ENCODE peak calls at places on chromosomes 6 and 20, in five cellular contexts. M is OCI-LY7, I is A549, S is mammary epithelial cell, C is HepG2. U is an unnamed sample.

GRCh38 chr20:50366270-50367103 is 143.7 kb upstream of the PTPN1 start:
- DNase-seq in I (no peak), M (no peak), S (peak), C (peak), U (peak)

GRCh38 chr20:49245921-49246740 is 26.9 kb downstream of the DDX27 start:
- DNase-seq in S (peak), M (peak), I (peak), C (peak), U (peak)

GRCh38 chr6:156864557-156864956 is 87.4 kb downstream of the ARID1B start:
- DNase-seq in S (peak), C (no peak), M (no peak), I (no peak), U (no peak)

GRCh38 chr20:35007891-35008290 is 52.2 kb downstream of the MYH7B start:
- DNase-seq in M (no peak), C (no peak), I (no peak), S (no peak), U (no peak)

GRCh38 chr6:50994026-50994720 is 175.5 kb downstream of the TFAP2B start:
- DNase-seq in M (no peak), S (no peak), C (no peak), I (no peak), U (no peak)

GRCh38 chr6:45483021-45483420 is 105.3 kb upstream of the SUPT3H start:
- DNase-seq in S (no peak), M (no peak), I (no peak), C (no peak), U (peak)

GRCh38 chr20:16491277-16491912 is 81.9 kb downstream of the KIF16B start:
- DNase-seq in C (no peak), S (no peak), I (no peak), M (no peak), U (no peak)

GRCh38 chr6:119077643-119078448 is 618 bp downstream of the FAM184A start:
- DNase-seq in M (no peak), S (peak), C (peak), I (no peak), U (peak)

GRCh38 chr6:107578642-107579332 is 88.9 kb downstream of the SOBP start:
- DNase-seq in I (no peak), M (no peak), S (no peak), C (no peak), U (no peak)

GRCh38 chr6:73169633-73170032 is 55.7 kb downstream of the KHDC1L start:
- DNase-seq in C (no peak), I (no peak), S (peak), M (no peak), U (no peak)

GRCh38 chr6:88952065-88952704 is 11.2 kb downstream of the RNGTT start:
- DNase-seq in C (peak), I (no peak), M (no peak), S (peak), U (no peak)

GRCh38 chr6:47781732-47782131 is at the start of gene OPN5:
- DNase-seq in C (no peak), M (no peak), S (no peak), I (no peak), U (no peak)

DNA sequence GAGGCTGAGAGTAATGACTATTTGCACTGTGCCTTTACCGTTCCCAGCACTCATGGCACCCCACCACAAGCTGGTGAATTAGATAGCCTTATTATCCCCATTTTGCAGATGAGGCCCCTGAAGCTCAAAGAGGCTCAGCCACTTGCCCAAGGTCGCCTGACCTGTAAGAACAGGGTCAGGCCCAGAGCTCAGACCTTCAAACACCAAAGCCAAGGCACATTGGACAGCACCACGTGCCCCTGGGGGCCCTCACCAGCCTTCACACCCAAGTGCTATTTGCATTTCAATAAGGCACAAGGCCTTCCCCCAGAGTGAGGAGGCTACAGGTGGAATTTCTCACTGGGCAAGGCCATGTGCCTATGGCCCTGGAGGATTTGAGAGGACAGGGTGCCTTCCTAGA is 14.2 kb upstream of the C6orf132 start:
- DNase-seq in M (no peak), I (no peak), S (no peak), C (no peak), U (no peak)
- H3K27ac ChIP-seq in M (no peak), I (no peak), S (no peak), C (no peak), U (no peak)

GRCh38 chr6:161444966-161445799 is 171.3 kb upstream of the AGPAT4 start:
- DNase-seq in I (no peak), M (no peak), C (no peak), S (no peak), U (no peak)

GRCh38 chr6:161442381-161442858 is 168.6 kb upstream of the AGPAT4 start:
- DNase-seq in S (no peak), C (no peak), M (no peak), I (no peak), U (no peak)

GRCh38 chr6:161446296-161446925 is 172.6 kb upstream of the AGPAT4 start:
- DNase-seq in C (no peak), S (no peak), M (no peak), I (no peak), U (no peak)

GRCh38 chr6:161443868-161444267 is 170.0 kb upstream of the AGPAT4 start:
- DNase-seq in M (no peak), S (no peak), I (no peak), C (no peak), U (no peak)

DNA sequence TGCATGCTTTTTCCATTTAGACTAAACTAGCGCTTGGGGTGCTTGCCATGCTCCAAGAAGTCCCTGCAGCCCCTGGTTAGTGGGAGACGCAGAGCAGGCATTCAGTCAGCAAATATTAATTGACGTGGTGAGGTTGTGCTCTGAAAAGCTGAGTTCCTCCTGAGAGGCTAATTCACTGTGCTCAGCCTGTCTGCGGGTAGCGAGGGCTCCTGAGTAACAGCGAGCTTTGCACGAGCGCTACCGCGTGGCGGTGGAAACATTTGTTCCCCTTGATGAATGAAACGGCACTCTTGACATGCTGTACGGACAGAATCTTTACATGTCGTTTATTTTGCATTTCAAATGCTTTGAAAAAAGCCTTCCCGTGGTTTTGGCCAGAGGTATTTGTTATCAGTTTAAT is 170.6 kb upstream of the AGPAT4 start:
- DNase-seq in I (no peak), S (no peak), C (no peak), M (no peak), U (no peak)
- TF ChIP-seq CTCF in I (no peak), S (no peak), C (no peak), M (no peak), U (peak)

DNA sequence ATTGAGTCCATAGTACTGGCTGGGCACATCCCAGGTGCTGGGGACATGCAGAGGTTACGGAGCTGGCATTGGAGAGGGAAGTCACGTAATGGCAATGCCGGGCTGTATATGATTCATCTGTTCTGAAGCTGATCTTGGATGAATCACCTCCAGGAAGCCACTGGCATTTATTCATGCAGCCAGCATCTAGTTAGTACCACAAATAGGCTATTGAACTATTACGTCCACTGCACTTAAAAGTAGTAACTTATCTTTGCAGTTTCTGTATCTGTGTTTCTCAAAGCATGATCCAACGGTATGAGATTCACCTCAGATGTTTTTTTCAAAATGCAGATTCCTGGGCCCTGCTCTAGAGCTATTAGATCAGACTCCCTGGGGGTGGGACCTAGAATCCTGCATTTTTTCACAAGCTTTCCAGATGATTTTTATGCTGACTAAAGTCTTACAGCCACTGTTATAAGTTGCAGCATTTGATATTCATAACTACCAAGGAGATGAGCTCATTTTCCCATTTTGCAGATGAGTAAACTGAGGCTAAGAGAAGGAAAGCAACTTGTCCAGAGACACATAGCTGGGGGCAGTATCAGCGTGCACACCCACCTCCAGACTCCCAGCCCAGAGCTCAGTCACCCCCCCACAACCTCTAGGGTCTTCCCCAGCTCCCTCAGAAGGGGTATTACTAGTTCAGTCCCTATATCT is 44.0 kb upstream of the ID1 start:
- DNase-seq in C (no peak), M (no peak), S (peak), I (peak), U (peak)
- H3K4me2 ChIP-seq in C (no peak), M (no peak), S (peak), I (peak), U (no peak)

DNA sequence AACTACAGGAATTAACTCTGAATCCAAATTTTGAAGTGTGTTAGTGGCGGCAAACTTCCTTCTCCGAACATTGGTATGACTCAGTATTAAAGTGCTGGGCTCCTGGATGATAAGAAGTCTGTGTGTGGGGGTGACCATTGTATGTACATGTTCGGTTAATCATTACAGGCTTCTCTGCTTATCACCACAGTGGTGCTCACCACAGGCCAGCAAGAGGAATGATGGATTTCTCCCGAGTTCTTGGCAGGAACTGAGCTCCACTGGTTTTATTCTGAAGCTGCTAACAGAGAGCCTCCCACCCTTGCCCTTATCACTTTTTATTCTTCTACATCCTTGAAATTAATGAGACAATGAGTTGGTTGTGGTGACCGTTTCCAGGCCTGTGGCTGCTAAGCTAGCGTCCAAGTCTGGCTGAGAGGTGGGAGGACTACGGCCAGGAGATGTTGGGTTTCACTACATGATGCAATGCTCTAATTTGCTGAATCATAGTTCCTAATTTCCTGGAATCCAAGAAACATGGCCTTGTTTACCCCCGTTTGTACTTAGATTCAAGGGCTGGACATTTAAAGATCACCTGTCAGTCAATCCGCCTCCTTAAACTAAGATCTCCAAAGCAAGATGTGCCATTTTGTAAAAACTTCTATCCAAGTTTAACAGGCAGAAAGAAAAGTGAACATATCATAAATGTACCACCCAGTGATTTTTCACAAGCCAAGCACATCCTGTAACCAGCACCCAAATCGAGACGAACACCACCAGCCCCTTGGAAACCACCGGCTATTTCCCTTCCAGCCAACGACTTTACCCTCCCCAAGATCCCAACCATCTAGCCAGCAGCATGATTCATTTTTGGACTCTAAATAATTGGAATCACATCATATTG is 172.6 kb downstream of the FOXA2 start:
- DNase-seq in C (peak), I (peak), S (no peak), M (no peak), U (peak)
- H3K27ac ChIP-seq in C (peak), I (peak), S (no peak), M (no peak), U (peak)

U was measured in hepatocyte.